ENCODE peak calls at places on chromosomes 3 and 15, in ten cellular contexts. Q is iris pigment epithelial cell; S is endothelial cell; E is activated T-helper 1 cell treated with Interleukin-2 at 50 U/mL for 16 hours; V is AG08396; C is RPMI8226; P is K562; J is stimulated activated CD4-positive, alpha-beta T cell treated with anti-CD3 and anti-CD28 coated beads, TNF-alpha, amount 100 ng/mL, for 24 hours; H is C1 segment of cervical spinal cord; K is transverse colon. O is an unnamed sample.
A peak's percentile ranks its signal among the peaks of the same experiment; 100 is the strongest.

GRCh38 chr15:27768731-27769510 is 330.2 kb downstream of the OCA2 start:
- DNase-seq in C (no peak), S (no peak), P (no peak), V (no peak), K (no peak), H (no peak), J (no peak), Q (no peak), E (no peak), O (no peak)

GRCh38 chr3:41464858-41465257 is 265.6 kb downstream of the CTNNB1 start:
- DNase-seq in E (no peak), S (no peak), J (no peak), P (no peak), H (no peak), K (no peak), V (no peak), Q (no peak), C (no peak), O (no peak)

GRCh38 chr15:29134239-29134638 is 135.4 kb downstream of the NSMCE3 start:
- DNase-seq in S (no peak), C (no peak), J (no peak), Q (no peak), P (no peak), H (no peak), K (no peak), V (no peak), E (no peak), O (no peak)

GRCh38 chr15:65246026-65246714 is 34.9 kb upstream of the CILP start:
- DNase-seq in K (no peak), S (no peak), Q (no peak), E (no peak), C (no peak), P (no peak), J (no peak), H (no peak), V (no peak), O (no peak)

GRCh38 chr3:158709666-158710083 is 22.6 kb downstream of the RARRES1 start:
- DNase-seq in P (no peak), H (no peak), V (peak; percentile 77), C (no peak), J (no peak), S (no peak), E (no peak), K (no peak), Q (peak; percentile 99), O (no peak)

GRCh38 chr15:62454567-62455172 is 289.6 kb upstream of the C2CD4B start:
- DNase-seq in Q (peak; percentile 36), S (no peak), P (no peak), E (no peak), H (no peak), V (no peak), K (no peak), C (peak; percentile 31), J (no peak), O (no peak)

GRCh38 chr3:78402720-78403119 is 1362.8 kb downstream of the ROBO2 start:
- DNase-seq in Q (no peak), V (no peak), P (no peak), C (no peak), S (no peak), H (no peak), K (no peak), J (no peak), E (no peak), O (no peak)

GRCh38 chr15:70447081-70447480 is 316.3 kb downstream of the UACA start:
- DNase-seq in E (no peak), C (no peak), Q (no peak), K (no peak), S (no peak), J (no peak), V (no peak), P (no peak), H (no peak), O (no peak)

GRCh38 chr15:82655606-82656005 is 8.4 kb upstream of the CPEB1 start:
- DNase-seq in E (no peak), S (no peak), H (no peak), P (no peak), V (no peak), C (no peak), K (no peak), J (no peak), Q (no peak), O (no peak)

GRCh38 chr3:73601031-73601430 is 23.7 kb downstream of the PDZRN3 start:
- DNase-seq in Q (no peak), V (no peak), J (no peak), E (no peak), S (no peak), H (no peak), K (no peak), C (no peak), P (no peak), O (no peak)

GRCh38 chr3:182682263-182683229 is 110.8 kb upstream of the ATP11B start:
- DNase-seq in V (peak; percentile 70), J (peak; percentile 20), S (peak; percentile 80), E (peak; percentile 25), H (no peak), C (peak; percentile 74), P (peak; percentile 46), Q (peak; percentile 34), K (peak; percentile 77), O (peak; percentile 31)

GRCh38 chr3:162170581-162170980 is 674.0 kb downstream of the OTOL1 start:
- DNase-seq in C (no peak), H (no peak), P (no peak), V (no peak), S (no peak), J (no peak), Q (peak; percentile 22), E (no peak), K (no peak), O (no peak)

GRCh38 chr15:82810061-82810862 is 834 bp downstream of the WHAMM start:
- DNase-seq in V (peak; percentile 47), Q (peak; percentile 81), H (peak; percentile 29), S (peak; percentile 52), P (no peak), J (no peak), C (peak; percentile 52), K (peak; percentile 37), E (peak; percentile 13), O (peak; percentile 61)

GRCh38 chr15:100284701-100285100 is 57.1 kb downstream of the ADAMTS17 start:
- DNase-seq in S (no peak), J (no peak), H (no peak), V (no peak), K (peak; percentile 36), P (no peak), C (peak; percentile 81), Q (no peak), E (no peak), O (peak; percentile 67)

GRCh38 chr15:67144609-67145306 is 79.4 kb downstream of the SMAD3 start:
- DNase-seq in V (peak; percentile 76), Q (peak; percentile 98), S (no peak), H (no peak), P (no peak), K (no peak), C (no peak), E (no peak), J (no peak), O (no peak)

GRCh38 chr3:66748175-66748876 is 247.5 kb upstream of the LRIG1 start:
- DNase-seq in C (no peak), J (no peak), V (no peak), E (no peak), H (no peak), S (no peak), K (no peak), Q (no peak), P (no peak), O (no peak)

GRCh38 chr3:33537135-33537534 is 96.9 kb upstream of the UBP1 start:
- DNase-seq in H (no peak), E (no peak), S (no peak), C (no peak), K (no peak), P (no peak), V (no peak), J (no peak), Q (no peak), O (peak; percentile 47)

GRCh38 chr3:109432833-109433232 is 95.5 kb upstream of the DPPA4 start:
- DNase-seq in Q (no peak), P (no peak), C (no peak), J (no peak), K (no peak), V (no peak), H (no peak), E (no peak), S (no peak), O (no peak)

GRCh38 chr3:141648055-141648910 is 89.8 kb upstream of the RNF7 start:
- DNase-seq in V (no peak), S (no peak), H (no peak), K (no peak), Q (no peak), E (no peak), P (no peak), C (no peak), J (no peak), O (no peak)

GRCh38 chr3:127762077-127762786 is 60.1 kb downstream of the MGLL start:
- DNase-seq in E (no peak), V (no peak), S (no peak), H (peak; percentile 80), K (peak; percentile 51), P (no peak), C (no peak), J (no peak), Q (no peak), O (no peak)

GRCh38 chr3:61809879-61810278 is 248.5 kb downstream of the PTPRG start:
- DNase-seq in K (peak; percentile 72), P (no peak), V (no peak), E (no peak), J (no peak), C (no peak), H (peak; percentile 77), S (no peak), Q (no peak), O (no peak)

GRCh38 chr15:50186090-50186489 is 4.1 kb downstream of the SLC27A2 start:
- DNase-seq in H (no peak), P (no peak), E (no peak), K (no peak), S (no peak), Q (no peak), J (no peak), V (no peak), C (no peak), O (no peak)

GRCh38 chr3:135099734-135100348 is 304.8 kb downstream of the EPHB1 start:
- DNase-seq in Q (no peak), C (no peak), V (no peak), H (no peak), S (no peak), J (no peak), E (no peak), K (no peak), P (no peak), O (no peak)

GRCh38 chr3:43465109-43465508 is 156.7 kb downstream of the ANO10 start:
- DNase-seq in P (no peak), C (no peak), S (no peak), V (no peak), K (no peak), J (no peak), E (no peak), Q (no peak), H (no peak), O (no peak)

GRCh38 chr3:127735767-127736693 is 63.3 kb downstream of the ABTB1 start:
- DNase-seq in Q (peak; percentile 83), H (no peak), K (peak; percentile 41), S (no peak), C (peak; percentile 93), V (peak; percentile 52), P (no peak), E (no peak), J (no peak), O (no peak)

GRCh38 chr3:142560118-142560517 is 18.4 kb downstream of the ATR start:
- DNase-seq in E (no peak), K (no peak), S (no peak), C (no peak), H (no peak), J (no peak), V (no peak), Q (no peak), P (no peak), O (no peak)

GRCh38 chr15:100602822-100603393 is 519 bp downstream of the ASB7 start:
- DNase-seq in J (no peak), P (peak; percentile 29), C (peak; percentile 59), V (no peak), E (no peak), S (peak; percentile 30), K (peak; percentile 43), Q (peak; percentile 58), H (no peak), O (peak; percentile 10)

GRCh38 chr3:112092439-112093179 is 6.4 kb downstream of the C3orf52 start:
- DNase-seq in E (no peak), J (no peak), H (no peak), C (no peak), P (no peak), Q (no peak), S (no peak), V (no peak), K (peak; percentile 37), O (no peak)